ENCODE peak calls at places on chromosome 13, in six cellular contexts. P is fibroblast of lung; K is cardiac muscle cell; Q is tibial artery; N is heart left ventricle; B is CD8-positive, alpha-beta T cell. F is an unnamed sample.

GRCh38 chr13:60583911-60584753 is 187.1 kb downstream of the TDRD3 start:
- DNase-seq in P (peak; percentile 94), K (no peak), Q (no peak), N (no peak), B (no peak), F (no peak)

GRCh38 chr13:21361706-21362105 is 97.4 kb downstream of the ZDHHC20 start:
- DNase-seq in P (no peak), K (no peak), Q (no peak), N (no peak), B (no peak), F (no peak)

GRCh38 chr13:42153371-42153770 is 104.9 kb downstream of the DGKH start:
- DNase-seq in P (no peak), K (no peak), Q (no peak), N (no peak), B (no peak), F (no peak)

GRCh38 chr13:20326809-20327208 is 94.7 kb upstream of the GJB6 start:
- DNase-seq in P (no peak), K (no peak), Q (no peak), N (no peak), B (no peak), F (no peak)

GRCh38 chr13:108609353-108609752 is 20.1 kb upstream of the MYO16 start:
- DNase-seq in P (peak; percentile 2), K (peak; percentile 21), Q (no peak), N (no peak), B (no peak), F (no peak)

GRCh38 chr13:85277753-85278152 is 521.5 kb downstream of the SLITRK6 start:
- DNase-seq in P (peak; percentile 87), K (no peak), Q (no peak), N (no peak), B (no peak), F (no peak)

GRCh38 chr13:101415358-101416174 is 742 bp downstream of the NALCN start:
- DNase-seq in P (no peak), K (no peak), Q (no peak), N (peak; percentile 61), B (no peak), F (no peak)

GRCh38 chr13:103236213-103236612 is 170.0 kb upstream of the SLC10A2 start:
- DNase-seq in P (no peak), K (no peak), Q (no peak), N (no peak), B (no peak), F (no peak)

GRCh38 chr13:57137631-57138030 is 3.1 kb upstream of the PRR20A start:
- DNase-seq in P (no peak), K (no peak), Q (no peak), N (no peak), B (no peak), F (no peak)

GRCh38 chr13:41639955-41640780 is 182.8 kb downstream of the RGCC start:
- DNase-seq in P (no peak), K (no peak), Q (no peak), N (no peak), B (no peak), F (no peak)

GRCh38 chr13:53105881-53106280 is 77.3 kb downstream of the OLFM4 start:
- DNase-seq in P (no peak), K (no peak), Q (no peak), N (no peak), B (no peak), F (no peak)

GRCh38 chr13:78152415-78152814 is 233.8 kb upstream of the EDNRB start:
- DNase-seq in P (no peak), K (no peak), Q (no peak), N (no peak), B (no peak), F (no peak)

GRCh38 chr13:76425930-76426329 is 460.3 kb downstream of the KCTD12 start:
- DNase-seq in P (peak; percentile 72), K (no peak), Q (no peak), N (no peak), B (no peak), F (peak; percentile 3)

GRCh38 chr13:51221108-51221507 is 1.1 kb upstream of the FAM124A start:
- DNase-seq in P (no peak), K (no peak), Q (no peak), N (no peak), B (no peak), F (no peak)

GRCh38 chr13:51221674-51222509 is at the start of gene FAM124A:
- DNase-seq in P (peak; percentile 20), K (peak; percentile 81), Q (no peak), N (peak; percentile 74), B (no peak), F (peak; percentile 41)

GRCh38 chr13:51222510-51223283 is 499 bp downstream of the FAM124A start:
- DNase-seq in P (peak; percentile 7), K (peak; percentile 35), Q (no peak), N (no peak), B (no peak), F (no peak)

GRCh38 chr13:51225034-51225433 is 2.8 kb downstream of the FAM124A start:
- DNase-seq in P (no peak), K (no peak), Q (no peak), N (no peak), B (no peak), F (no peak)

DNA sequence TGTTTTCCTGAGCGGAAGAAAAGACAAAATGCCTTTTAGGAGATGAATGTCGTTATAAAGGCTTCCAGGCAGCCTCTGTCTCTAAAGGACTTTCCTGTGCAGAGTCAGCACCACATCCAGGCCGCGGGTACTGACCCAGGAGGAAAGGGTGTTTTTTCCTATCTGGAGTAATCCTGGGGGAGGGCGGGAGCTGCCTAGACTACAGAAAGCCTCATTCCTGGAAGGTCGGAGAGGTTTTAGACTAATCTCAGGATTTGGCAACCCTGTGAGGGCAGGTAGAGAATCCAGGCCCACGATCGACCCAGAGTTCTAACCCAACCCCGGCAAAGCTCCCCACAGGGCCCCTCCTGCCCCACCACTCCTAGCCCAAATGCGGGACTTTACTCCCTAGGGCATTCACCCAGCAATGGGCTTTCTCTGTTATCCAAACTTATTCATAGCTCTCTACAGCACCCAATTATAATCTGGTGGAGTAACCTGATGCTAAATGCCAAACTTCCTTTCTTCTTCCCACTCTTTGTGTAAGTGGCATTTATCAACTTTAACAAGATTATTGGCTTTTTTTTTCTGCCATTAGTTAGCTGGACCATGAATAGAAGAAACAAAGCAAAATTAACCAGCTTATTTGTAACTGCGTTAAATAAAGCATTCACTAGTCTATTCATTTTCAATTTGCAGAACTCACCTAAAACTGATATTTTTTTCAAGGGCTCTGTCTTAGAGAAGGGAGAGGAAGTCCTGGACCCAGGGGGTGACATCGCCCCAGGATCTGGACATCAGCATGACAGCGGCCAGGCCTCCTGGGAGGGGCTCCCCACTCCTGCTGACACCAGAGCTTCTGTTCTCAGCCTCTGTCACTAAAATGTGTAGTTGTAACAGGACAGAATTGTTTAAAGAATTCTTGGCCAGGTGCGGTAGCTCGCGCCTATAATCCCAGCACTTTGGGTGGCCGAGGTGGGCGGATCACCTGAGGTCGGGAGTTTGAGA is 1.4 kb downstream of the FAM124A start:
- DNase-seq in P (no peak), K (no peak), Q (no peak), N (no peak), B (no peak), F (no peak)
- H3K4me3 ChIP-seq in P (peak overlapping the region; percentile 68), K (peak overlapping the region; percentile 76), Q (peak overlapping the region; percentile 93), N (peak overlapping the region; percentile 96), B (no peak overlapping the region), F (no peak overlapping the region)

DNA sequence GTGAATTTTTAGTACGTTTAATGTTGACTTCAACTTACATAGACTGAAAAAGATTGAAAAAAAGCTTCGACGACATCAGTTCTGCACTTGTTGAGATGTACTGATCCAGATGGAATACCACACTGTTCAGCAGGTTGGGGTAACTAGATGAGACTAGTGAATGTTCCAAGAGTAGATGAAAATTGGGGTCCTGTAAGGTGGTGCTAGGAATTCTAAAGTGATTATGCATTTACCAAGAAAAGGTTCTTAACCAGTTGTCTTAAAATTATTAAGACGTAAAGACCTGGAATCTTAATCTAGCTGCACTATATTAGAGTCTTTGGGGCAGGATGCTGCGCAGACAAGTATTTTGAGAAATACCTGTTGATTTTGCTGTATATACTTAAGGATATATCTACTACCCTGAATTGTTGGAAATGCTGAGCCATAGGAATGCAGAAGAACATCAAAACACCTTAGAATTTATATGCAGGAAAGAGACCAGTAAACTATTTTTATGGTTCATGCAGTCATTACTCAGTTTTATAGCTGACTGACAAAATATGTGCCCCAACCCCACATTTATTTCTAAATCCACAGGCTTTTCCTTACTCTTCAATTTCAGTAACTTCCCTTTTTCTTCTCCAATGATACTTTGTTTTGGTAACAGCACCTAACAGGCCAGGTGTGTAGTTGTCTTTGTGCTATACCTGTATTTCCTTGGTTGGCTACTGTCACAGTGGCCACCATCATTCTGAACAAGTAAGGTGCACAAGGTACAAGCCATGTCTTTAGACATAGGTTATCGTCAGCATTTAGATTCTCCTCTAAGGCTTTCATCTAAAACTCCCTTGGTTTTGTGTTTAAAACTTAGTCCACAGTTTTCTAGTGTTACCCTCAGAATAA is 8.6 kb downstream of the MIR17HG start:
- DNase-seq in P (no peak), K (no peak), Q (no peak), N (no peak), B (no peak), F (no peak)
- H3K4me1 ChIP-seq in P (no peaks in the 10 kb centered on the region), K (peaks cover 24% of the 10 kb centered on the region), Q (no peaks in the 10 kb centered on the region), N (no peaks in the 10 kb centered on the region), B (peaks cover 4% of the 10 kb centered on the region), F (no peaks in the 10 kb centered on the region)

DNA sequence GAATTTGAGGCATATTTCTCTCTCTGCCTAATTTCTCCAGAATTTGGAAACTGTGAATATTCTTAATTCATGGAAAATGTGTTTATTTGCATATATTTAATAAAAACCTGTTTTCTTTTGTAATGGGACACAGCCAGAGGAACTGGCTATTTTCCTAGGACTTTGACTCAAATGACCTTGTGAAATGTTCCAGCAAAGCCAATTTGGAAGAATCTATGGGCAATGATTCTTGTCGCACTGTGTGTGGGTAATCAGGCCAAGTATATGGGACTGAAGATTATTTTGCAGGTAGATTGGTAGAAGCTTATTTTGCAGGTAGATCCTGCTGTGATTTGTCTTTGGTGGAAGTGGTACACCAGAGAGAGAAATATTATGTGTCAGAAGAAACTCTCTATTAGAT is 38.8 kb downstream of the SUCLA2 start:
- DNase-seq in P (no peak), K (no peak), Q (no peak), N (no peak), B (no peak), F (no peak)
- H3K36me3 ChIP-seq in P (no peaks in the 10 kb centered on the region), K (peaks cover 65% of the 10 kb centered on the region), Q (peaks cover 66% of the 10 kb centered on the region), N (peaks cover 36% of the 10 kb centered on the region), B (peaks cover 6% of the 10 kb centered on the region), F (no peaks in the 10 kb centered on the region)

GRCh38 chr13:24452044-24452443 is 60.5 kb downstream of the PARP4 start:
- DNase-seq in P (no peak), K (no peak), Q (no peak), N (no peak), B (no peak), F (no peak)

GRCh38 chr13:24456396-24456795 is 56.2 kb downstream of the PARP4 start:
- DNase-seq in P (no peak), K (no peak), Q (no peak), N (no peak), B (no peak), F (no peak)

GRCh38 chr13:24458736-24459135 is 53.8 kb downstream of the PARP4 start:
- DNase-seq in P (no peak), K (no peak), Q (no peak), N (no peak), B (no peak), F (no peak)

GRCh38 chr13:24459234-24459633 is 53.3 kb downstream of the PARP4 start:
- DNase-seq in P (peak; percentile 56), K (no peak), Q (no peak), N (no peak), B (no peak), F (no peak)

DNA sequence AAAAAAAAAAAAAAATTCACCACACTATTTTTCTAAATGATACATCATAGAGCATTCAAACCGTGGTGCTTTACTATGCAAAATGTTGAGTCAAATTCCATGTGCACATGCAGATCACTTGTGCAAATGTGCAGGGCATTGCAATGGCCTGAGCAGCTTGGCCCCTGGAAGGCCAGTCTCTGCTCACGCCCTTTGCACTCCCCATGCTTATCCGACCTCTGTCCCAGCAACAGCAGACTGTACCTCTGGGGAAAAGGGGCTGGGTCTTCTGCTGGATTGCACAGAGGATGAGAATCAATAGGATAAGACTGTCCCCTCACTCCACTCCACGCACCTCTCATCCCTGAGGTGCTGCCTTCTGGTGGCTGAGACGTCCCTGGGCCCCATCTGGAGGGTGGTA is 58.5 kb downstream of the PARP4 start:
- DNase-seq in P (no peak), K (no peak), Q (no peak), N (no peak), B (no peak), F (no peak)
- H3K4me3 ChIP-seq in P (no peak overlapping the region), K (no peak overlapping the region), Q (no peak overlapping the region), N (no peak overlapping the region), B (no peak overlapping the region), F (no peak overlapping the region)